ENCODE peak calls at places on chromosomes 4 and X, in seven cellular contexts. Y is uterus; H is aorta; A is fibroblast of pulmonary artery; S is activated naive CD4-positive, alpha-beta T cell treated with anti-CD3 and anti-CD28 coated beads, Interleukin-2, amount 50 U/mL, for 16 hours; Q is WERI-Rb-1; C is activated T-cell treated with anti-CD3 and anti-CD28 coated beads for 48 hours. T is an unnamed sample.

GRCh38 chrX:21375795-21376069 is 1.5 kb downstream of the CNKSR2 start:
- DNase-seq in Y (no peak), H (no peak), A (no peak), S (no peak), Q (no peak), C (no peak), T (no peak)

GRCh38 chr4:186934255-186934654 is 210.6 kb upstream of the FAT1 start:
- DNase-seq in Y (no peak), H (no peak), A (no peak), S (no peak), Q (no peak), C (no peak), T (no peak)

GRCh38 chr4:52862605-52863236 is 604 bp downstream of the RASL11B start:
- DNase-seq in Y (no peak), H (no peak), A (no peak), S (no peak), Q (no peak), C (no peak), T (no peak)

GRCh38 chr4:144666539-144667175 is 20.7 kb downstream of the HHIP start:
- DNase-seq in Y (no peak), H (no peak), A (peak), S (no peak), Q (no peak), C (no peak), T (no peak)

GRCh38 chr4:102761902-102762301 is 1.1 kb upstream of the MANBA start:
- DNase-seq in Y (no peak), H (no peak), A (no peak), S (no peak), Q (peak), C (no peak), T (no peak)

GRCh38 chrX:102155806-102156179 is at the start of gene BEX5:
- DNase-seq in Y (peak), H (peak), A (no peak), S (peak), Q (no peak), C (peak), T (no peak)

GRCh38 chr4:142883433-142883832 is 37.3 kb upstream of the INPP4B start:
- DNase-seq in Y (no peak), H (no peak), A (no peak), S (no peak), Q (peak), C (no peak), T (peak)

GRCh38 chr4:89245459-89245858 is 62.1 kb downstream of the GPRIN3 start:
- DNase-seq in Y (no peak), H (no peak), A (no peak), S (no peak), Q (peak), C (no peak), T (no peak)

GRCh38 chr4:88756149-88756548 is 58.5 kb upstream of the NAP1L5 start:
- DNase-seq in Y (no peak), H (no peak), A (no peak), S (no peak), Q (no peak), C (no peak), T (no peak)

GRCh38 chrX:9235722-9236121 is 201.8 kb upstream of the FAM9B start:
- DNase-seq in Y (no peak), H (no peak), A (no peak), S (no peak), Q (no peak), C (no peak), T (no peak)

GRCh38 chrX:15350329-15350996 is 15.1 kb upstream of the PIGA start:
- DNase-seq in Y (no peak), H (no peak), A (no peak), S (no peak), Q (peak), C (no peak), T (no peak)

GRCh38 chr4:180789929-180790328 is 1453.3 kb upstream of the TENM3 start:
- DNase-seq in Y (no peak), H (no peak), A (no peak), S (no peak), Q (no peak), C (no peak), T (no peak)

GRCh38 chr4:177356191-177356590 is 46.5 kb downstream of the NEIL3 start:
- DNase-seq in Y (no peak), H (no peak), A (no peak), S (no peak), Q (no peak), C (no peak), T (no peak)

GRCh38 chrX:129934952-129935351 is 29.0 kb downstream of the UTP14A start:
- DNase-seq in Y (no peak), H (no peak), A (no peak), S (no peak), Q (no peak), C (no peak), T (no peak)

GRCh38 chr4:42656736-42656985 is 244 bp downstream of the ATP8A1 start:
- DNase-seq in Y (no peak), H (no peak), A (no peak), S (no peak), Q (no peak), C (no peak), T (no peak)

GRCh38 chrX:14027511-14028019 is 2.1 kb downstream of the GEMIN8 start:
- DNase-seq in Y (no peak), H (no peak), A (peak), S (no peak), Q (no peak), C (no peak), T (no peak)

GRCh38 chr4:125994024-125994423 is 679.3 kb downstream of the FAT4 start:
- DNase-seq in Y (no peak), H (no peak), A (no peak), S (no peak), Q (no peak), C (no peak), T (no peak)

GRCh38 chr4:139267301-139267700 is 12.7 kb downstream of the MGARP start:
- DNase-seq in Y (no peak), H (no peak), A (no peak), S (no peak), Q (no peak), C (no peak), T (no peak)

GRCh38 chrX:119427024-119427794 is 28.1 kb downstream of the SLC25A43 start:
- DNase-seq in Y (no peak), H (no peak), A (peak), S (no peak), Q (no peak), C (no peak), T (no peak)

GRCh38 chrX:19846995-19847790 is 40.2 kb downstream of the SH3KBP1 start:
- DNase-seq in Y (peak), H (no peak), A (peak), S (no peak), Q (no peak), C (peak), T (peak)

GRCh38 chr4:5399790-5400421 is 308.5 kb downstream of the EVC2 start:
- DNase-seq in Y (no peak), H (no peak), A (peak), S (no peak), Q (peak), C (no peak), T (peak)

GRCh38 chr4:123599920-123600394 is 203.4 kb downstream of the SPRY1 start:
- DNase-seq in Y (peak), H (peak), A (peak), S (no peak), Q (no peak), C (no peak), T (peak)

GRCh38 chr4:41750624-41751324 is 2.2 kb upstream of the PHOX2B start:
- DNase-seq in Y (no peak), H (no peak), A (no peak), S (no peak), Q (no peak), C (no peak), T (no peak)

GRCh38 chrX:129655547-129656248 is 942 bp upstream of the APLN start:
- DNase-seq in Y (no peak), H (no peak), A (no peak), S (no peak), Q (peak), C (no peak), T (no peak)

GRCh38 chr4:1518997-1519700 is 112.9 kb upstream of the NKX1-1 start:
- DNase-seq in Y (no peak), H (peak), A (no peak), S (peak), Q (no peak), C (no peak), T (no peak)

GRCh38 chr4:77148081-77148480 is 8.9 kb upstream of the CCNG2 start:
- DNase-seq in Y (no peak), H (no peak), A (no peak), S (no peak), Q (no peak), C (no peak), T (no peak)

T was measured in cardiac muscle cell.